ENCODE peak calls at places on chromosomes 12 and 14, in seven cellular contexts. I, O, S, X, H, A and W are unnamed samples.

GRCh38 chr12:72632286-72632685 is 360.1 kb downstream of the TRHDE start:
- DNase-seq in S (no peak), I (no peak), A (no peak), H (no peak), X (no peak), O (no peak), W (no peak)

GRCh38 chr14:91352101-91352500 is 65.5 kb downstream of the CCDC88C start:
- DNase-seq in H (peak; percentile 65), X (no peak), A (no peak), I (no peak), S (peak; percentile 8), O (no peak), W (no peak)

GRCh38 chr14:33568935-33569579 is 381.8 kb downstream of the EGLN3 start:
- DNase-seq in X (no peak), S (peak; percentile 51), A (no peak), O (no peak), I (no peak), H (no peak), W (no peak)

GRCh38 chr12:108724054-108724889 is 7.0 kb downstream of the CORO1C start:
- DNase-seq in S (peak; percentile 41), O (no peak), I (no peak), X (no peak), A (no peak), H (no peak), W (peak; percentile 26)

GRCh38 chr12:78793491-78793890 is 71.1 kb upstream of the SYT1 start:
- DNase-seq in X (no peak), I (no peak), H (no peak), O (no peak), A (no peak), S (no peak), W (no peak)

GRCh38 chr12:116916122-116916521 is 5.4 kb downstream of the FBXW8 start:
- DNase-seq in A (no peak), X (no peak), O (no peak), S (peak; percentile 41), H (no peak), I (no peak), W (no peak)

GRCh38 chr12:109685574-109686447 is 27.8 kb upstream of the FAM222A start:
- DNase-seq in H (peak; percentile 7), I (no peak), A (no peak), S (no peak), X (peak; percentile 46), O (no peak), W (no peak)

GRCh38 chr12:52181757-52182156 is 10.1 kb downstream of the KRT80 start:
- DNase-seq in I (no peak), A (no peak), H (no peak), X (no peak), S (peak; percentile 57), O (no peak), W (peak; percentile 59)

GRCh38 chr12:67042697-67043131 is 226.4 kb upstream of the CAND1 start:
- DNase-seq in X (no peak), H (no peak), S (peak; percentile 6), I (no peak), O (no peak), A (no peak), W (peak; percentile 18)

GRCh38 chr12:132209654-132210222 is 65.5 kb downstream of the NOC4L start:
- DNase-seq in X (no peak), A (no peak), S (no peak), H (no peak), I (no peak), O (no peak), W (no peak)

GRCh38 chr12:115693970-115694369 is 583.5 kb downstream of the MED13L start:
- DNase-seq in S (no peak), O (no peak), I (no peak), X (no peak), H (no peak), A (no peak), W (no peak)

GRCh38 chr12:87074801-87075200 is 818.6 kb upstream of the MGAT4C start:
- DNase-seq in A (no peak), O (no peak), X (no peak), I (no peak), S (no peak), H (no peak), W (no peak)

GRCh38 chr14:87992720-87993484 is at the start of gene GALC:
- DNase-seq in A (peak; percentile 78), X (peak; percentile 99), O (peak; percentile 83), H (peak; percentile 99), I (peak; percentile 86), S (peak; percentile 92), W (peak; percentile 88)

GRCh38 chr12:98208846-98209245 is 306.5 kb upstream of the TMPO start:
- DNase-seq in A (no peak), H (no peak), O (no peak), X (no peak), S (no peak), I (no peak), W (no peak)

GRCh38 chr12:106733660-106734059 is 40.8 kb upstream of the RIC8B start:
- DNase-seq in H (no peak), I (no peak), A (no peak), S (no peak), X (no peak), O (no peak), W (no peak)

GRCh38 chr12:64029013-64029857 is 184.7 kb downstream of the SRGAP1 start:
- DNase-seq in H (no peak), X (no peak), I (no peak), S (peak; percentile 68), O (no peak), A (no peak), W (peak; percentile 13)

GRCh38 chr14:100372357-100373048 is 49.4 kb downstream of the SLC25A47 start:
- DNase-seq in H (no peak), S (no peak), I (no peak), A (no peak), O (no peak), X (no peak), W (no peak)

GRCh38 chr12:53160000-53160399 is 20.5 kb upstream of the ZNF740 start:
- DNase-seq in O (no peak), X (no peak), I (no peak), H (no peak), A (no peak), S (no peak), W (no peak)

GRCh38 chr12:49974231-49974675 is 1.5 kb downstream of the AQP6 start:
- DNase-seq in H (peak; percentile 87), I (no peak), A (no peak), S (peak; percentile 82), O (peak; percentile 47), X (no peak), W (peak; percentile 64)

GRCh38 chr12:93002278-93003054 is 73.4 kb upstream of the EEA1 start:
- DNase-seq in I (no peak), A (no peak), O (no peak), X (no peak), H (no peak), S (peak; percentile 90), W (peak; percentile 80)

GRCh38 chr12:52976574-52977071 is 27.7 kb downstream of the KRT18 start:
- DNase-seq in H (no peak), O (no peak), S (peak; percentile 39), A (no peak), X (no peak), I (no peak), W (no peak)

GRCh38 chr14:103576371-103577024 is 13.7 kb downstream of the COA8 start:
- DNase-seq in A (no peak), H (peak; percentile 98), I (no peak), X (peak; percentile 95), S (peak; percentile 92), O (no peak), W (peak; percentile 90)

GRCh38 chr12:93772003-93772402 is 94.8 kb downstream of the CRADD start:
- DNase-seq in X (no peak), I (no peak), S (no peak), A (no peak), O (no peak), H (no peak), W (no peak)

GRCh38 chr14:56659964-56660551 is 80.5 kb downstream of the TMEM260 start:
- DNase-seq in I (no peak), S (peak; percentile 62), X (no peak), A (peak; percentile 21), H (no peak), O (no peak), W (peak; percentile 7)

GRCh38 chr12:107134558-107134957 is 41.2 kb upstream of the CRY1 start:
- DNase-seq in S (no peak), I (no peak), X (no peak), H (no peak), A (no peak), O (no peak), W (no peak)

GRCh38 chr14:32507029-32507984 is 178.2 kb downstream of the AKAP6 start:
- DNase-seq in A (no peak), I (no peak), H (no peak), X (no peak), S (peak; percentile 77), O (no peak), W (peak; percentile 64)

GRCh38 chr14:93984070-93984469 is 7.7 kb upstream of the ASB2 start:
- DNase-seq in H (no peak), A (no peak), X (no peak), S (no peak), I (no peak), O (no peak), W (peak; percentile 70)

GRCh38 chr12:6285532-6286306 is 24.8 kb upstream of the PLEKHG6 start:
- DNase-seq in S (no peak), X (peak; percentile 10), O (no peak), A (no peak), H (no peak), I (no peak), W (no peak)

GRCh38 chr14:68691031-68691864 is 101.6 kb downstream of the ZFP36L1 start:
- DNase-seq in O (no peak), H (no peak), I (no peak), S (no peak), A (no peak), X (peak; percentile 76), W (no peak)

GRCh38 chr14:104145826-104146642 is 7.6 kb downstream of the KIF26A start:
- DNase-seq in S (no peak), X (peak; percentile 48), H (peak; percentile 57), A (no peak), O (no peak), I (no peak), W (no peak)

GRCh38 chr14:52042371-52043037 is 26.4 kb downstream of the NID2 start:
- DNase-seq in H (no peak), X (no peak), I (no peak), S (no peak), O (no peak), A (no peak), W (no peak)

GRCh38 chr14:86892167-86892956 is 1100.6 kb downstream of the GALC start:
- DNase-seq in I (no peak), O (no peak), A (no peak), H (no peak), S (no peak), X (no peak), W (no peak)

GRCh38 chr14:48970995-48971394 is 615.2 kb downstream of the RPS29 start:
- DNase-seq in H (no peak), I (no peak), A (no peak), S (peak; percentile 6), O (no peak), X (no peak), W (no peak)

GRCh38 chr12:106498056-106498455 is 84.7 kb upstream of the RFX4 start:
- DNase-seq in I (no peak), X (no peak), A (no peak), O (no peak), S (peak; percentile 60), H (no peak), W (no peak)

GRCh38 chr14:26370118-26370517 is 227.7 kb downstream of the NOVA1 start:
- DNase-seq in X (no peak), A (no peak), I (no peak), H (no peak), O (no peak), S (peak; percentile 66), W (no peak)

GRCh38 chr14:60658116-60658515 is 8.8 kb upstream of the SIX1 start:
- DNase-seq in X (no peak), S (no peak), O (no peak), H (no peak), A (no peak), I (no peak), W (no peak)

GRCh38 chr12:49346659-49347306 is at the start of gene DNAJC22:
- DNase-seq in X (peak; percentile 75), H (peak; percentile 70), I (no peak), O (no peak), A (no peak), S (no peak), W (no peak)

GRCh38 chr12:53989227-53990113 is 4.5 kb downstream of the HOXC10 start:
- DNase-seq in A (no peak), I (no peak), S (peak; percentile 40), O (no peak), X (no peak), H (peak; percentile 82), W (peak; percentile 80)